ENCODE peak calls at places on chromosomes 2 and 18, in five cellular contexts. I is ovary, F is HepG2, J is stomach, V is transverse colon. D is an unnamed sample.

GRCh38 chr2:196076778-196077568 is 8.3 kb upstream of the DNAH7 start:
- DNase-seq in V (no peak), F (no peak), I (no peak), J (no peak), D (no peak)

GRCh38 chr2:177445223-177445622 is 52.6 kb downstream of the AGPS start:
- DNase-seq in I (no peak), V (no peak), J (no peak), F (no peak), D (no peak)

GRCh38 chr2:152611458-152612231 is 105.6 kb downstream of the PRPF40A start:
- DNase-seq in I (no peak), J (no peak), F (no peak), V (peak; percentile 15), D (peak; percentile 77)

GRCh38 chr2:37667704-37668103 is 3.7 kb downstream of the CDC42EP3 start:
- DNase-seq in F (no peak), I (no peak), J (no peak), V (no peak), D (no peak)

GRCh38 chr2:98027955-98028593 is 32.3 kb upstream of the TMEM131 start:
- DNase-seq in I (no peak), V (no peak), F (no peak), J (no peak), D (no peak)

GRCh38 chr2:203871371-203871983 is 3.9 kb downstream of the CTLA4 start:
- DNase-seq in V (no peak), F (no peak), I (no peak), J (no peak), D (no peak)

GRCh38 chr2:5123597-5124196 is 568.5 kb upstream of the SOX11 start:
- DNase-seq in F (no peak), J (no peak), V (no peak), I (no peak), D (no peak)

GRCh38 chr2:224982910-224983688 is 59.2 kb downstream of the DOCK10 start:
- DNase-seq in V (peak; percentile 33), F (no peak), J (peak; percentile 31), I (no peak), D (no peak)

GRCh38 chr2:215626812-215627281 is 191.0 kb upstream of the FN1 start:
- DNase-seq in F (no peak), V (no peak), I (no peak), J (no peak), D (no peak)

GRCh38 chr2:63738019-63738418 is 103.7 kb upstream of the UGP2 start:
- DNase-seq in J (no peak), V (no peak), F (no peak), I (no peak), D (no peak)

GRCh38 chr18:46696268-46696667 is 39.2 kb upstream of the LOXHD1 start:
- DNase-seq in V (no peak), I (no peak), F (no peak), J (peak; percentile 30), D (no peak)

GRCh38 chr2:189407161-189407943 is 33.9 kb upstream of the WDR75 start:
- DNase-seq in F (no peak), V (no peak), I (no peak), J (no peak), D (no peak)

GRCh38 chr18:26547302-26548143 is 830 bp downstream of the KCTD1 start:
- DNase-seq in F (no peak), J (peak; percentile 54), I (peak; percentile 82), V (peak; percentile 60), D (peak; percentile 86)

GRCh38 chr2:18050001-18050400 is 171.5 kb downstream of the KCNS3 start:
- DNase-seq in I (no peak), J (no peak), V (no peak), F (no peak), D (no peak)

GRCh38 chr18:1488957-1489356 is 584.3 kb downstream of the ADCYAP1 start:
- DNase-seq in V (no peak), I (no peak), J (no peak), F (no peak), D (no peak)

GRCh38 chr2:14072338-14072737 is 560.2 kb upstream of the LRATD1 start:
- DNase-seq in J (no peak), I (no peak), V (no peak), F (no peak), D (no peak)

GRCh38 chr18:44897445-44898215 is 216.9 kb downstream of the SETBP1 start:
- DNase-seq in J (no peak), I (no peak), V (no peak), F (no peak), D (no peak)

DNA sequence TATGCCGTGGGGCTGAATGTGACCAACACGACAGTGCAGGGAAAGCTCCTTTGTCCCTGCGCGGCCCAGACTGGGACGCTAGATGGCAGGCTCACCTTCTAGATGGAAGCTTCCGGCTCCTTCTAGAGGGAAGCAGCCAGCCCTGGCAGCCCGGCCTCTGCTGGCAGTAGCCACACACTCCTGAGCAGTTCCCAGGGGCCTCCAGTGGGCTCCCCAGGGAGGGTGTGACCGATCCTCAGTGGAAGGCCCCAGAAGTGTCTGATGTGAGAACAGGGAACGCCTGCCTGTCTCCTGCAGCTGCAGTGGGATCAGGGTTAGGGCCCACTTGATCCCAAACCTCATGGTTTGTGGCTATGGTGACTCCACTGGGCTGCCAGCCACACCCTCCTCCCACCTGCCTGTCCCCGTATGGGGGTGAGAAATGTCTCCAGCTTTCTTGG is 48.5 kb upstream of the LRPPRC start:
- DNase-seq in I (peak; percentile 67), F (peak; percentile 83), V (peak; percentile 87), J (peak; percentile 89), D (peak; percentile 87)
- TF ChIP-seq EP300 in I (no peak), F (no peak), V (no peak), J (no peak), D (no peak)

DNA sequence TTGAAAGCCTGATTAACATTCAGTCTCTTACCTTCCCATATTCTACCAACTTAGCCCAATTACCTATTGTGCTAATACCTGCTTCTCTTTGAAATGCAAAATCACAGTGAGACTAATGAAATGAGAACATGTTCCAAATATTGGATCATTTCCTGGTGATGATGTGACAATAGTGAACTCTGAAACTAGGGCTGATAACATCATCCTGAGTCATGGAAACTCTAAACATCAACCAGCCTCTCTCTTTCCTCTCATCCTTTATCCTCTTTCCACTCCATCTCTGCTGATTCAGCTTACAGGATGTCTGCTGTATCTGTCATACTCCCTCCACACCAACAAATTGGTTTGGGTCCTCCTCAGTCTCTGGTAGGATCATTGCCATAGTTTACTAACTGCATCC is 98.8 kb upstream of the NCKAP5 start:
- DNase-seq in V (no peak), F (no peak), J (no peak), I (no peak), D (no peak)
- TF ChIP-seq POLR2A in V (no peak), F (no peak), J (no peak), I (no peak), D (no peak)

GRCh38 chr2:121281694-121282093 is 3.3 kb downstream of the TFCP2L1 start:
- DNase-seq in I (no peak), V (no peak), J (no peak), F (no peak), D (no peak)

GRCh38 chr2:121283670-121284245 is 1.2 kb downstream of the TFCP2L1 start:
- DNase-seq in F (no peak), V (no peak), J (no peak), I (no peak), D (no peak)

GRCh38 chr2:121284424-121285076 is 452 bp downstream of the TFCP2L1 start:
- DNase-seq in V (no peak), I (no peak), F (no peak), J (no peak), D (no peak)

GRCh38 chr2:121281107-121281506 is 3.9 kb downstream of the TFCP2L1 start:
- DNase-seq in I (no peak), V (no peak), F (no peak), J (no peak), D (peak; percentile 43)

DNA sequence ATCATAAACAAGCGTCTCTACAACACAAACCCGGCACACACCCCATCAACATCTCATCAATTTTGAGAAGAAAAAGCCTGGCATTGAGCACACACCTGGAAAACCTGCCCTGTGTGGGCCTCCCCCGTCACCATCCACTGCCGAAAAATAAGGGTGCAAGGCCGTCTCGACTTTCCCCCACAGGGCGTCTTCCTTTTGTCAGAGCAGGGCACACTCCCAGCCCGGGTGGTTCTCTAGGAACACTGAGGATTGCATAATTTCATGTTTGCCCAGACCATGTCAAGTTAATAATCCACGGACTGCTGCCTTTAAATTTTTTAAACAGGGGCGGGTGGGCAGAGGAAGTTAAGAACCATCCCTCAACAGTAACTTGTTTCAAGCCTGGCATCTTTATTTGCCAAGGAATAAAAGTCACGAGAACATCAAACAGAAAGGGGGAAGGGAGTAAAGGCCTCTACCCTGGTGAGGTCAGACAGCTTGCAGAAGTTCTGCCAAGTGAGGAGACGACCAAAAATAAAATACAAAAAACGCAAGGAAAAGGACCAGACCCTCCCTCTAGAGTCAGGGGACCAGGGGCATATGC is 2.1 kb downstream of the TFCP2L1 start:
- DNase-seq in I (no peak), F (peak; percentile 27), J (peak; percentile 43), V (peak; percentile 74), D (no peak)
- H3K27me3 ChIP-seq in I (no peaks in the 10 kb centered on the region), F (peaks cover 82% of the 10 kb centered on the region), J (peaks cover 13% of the 10 kb centered on the region), V (peaks cover 34% of the 10 kb centered on the region), D (peaks cover 51% of the 10 kb centered on the region)

GRCh38 chr2:109282360-109282759 is 153.4 kb downstream of the SH3RF3 start:
- DNase-seq in V (no peak), F (no peak), J (no peak), I (no peak), D (peak; percentile 53)

GRCh38 chr2:109285244-109285651 is 156.2 kb downstream of the SH3RF3 start:
- DNase-seq in J (no peak), V (no peak), F (no peak), I (no peak), D (peak; percentile 39)

GRCh38 chr2:109287413-109287812 is 158.4 kb downstream of the SH3RF3 start:
- DNase-seq in V (no peak), I (no peak), F (no peak), J (no peak), D (no peak)

GRCh38 chr2:109282865-109283264 is 153.9 kb downstream of the SH3RF3 start:
- DNase-seq in F (no peak), I (no peak), V (no peak), J (no peak), D (peak; percentile 56)

DNA sequence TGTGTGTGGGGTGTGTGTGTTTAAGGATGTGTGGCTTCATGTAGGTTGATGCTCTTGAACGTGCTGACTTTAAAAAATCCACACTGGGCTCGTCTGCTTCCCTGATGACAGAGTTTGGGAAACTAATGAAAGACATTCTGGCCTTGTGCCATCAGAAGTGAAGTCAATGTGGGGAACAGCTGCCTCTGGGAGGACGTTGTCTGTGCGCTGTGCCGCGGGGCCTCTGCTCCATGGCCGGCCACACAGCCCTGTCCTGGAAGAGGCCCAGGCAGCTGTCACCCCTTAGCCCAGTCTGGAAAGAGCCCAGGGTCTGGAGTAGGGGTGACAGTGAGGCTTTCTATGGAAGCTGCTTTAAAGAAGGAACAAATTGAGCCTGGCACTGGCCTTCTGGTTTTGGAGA is 155.8 kb downstream of the SH3RF3 start:
- DNase-seq in V (no peak), J (no peak), I (no peak), F (no peak), D (peak; percentile 69)
- TF ChIP-seq EP300 in V (no peak), J (no peak), I (no peak), F (no peak), D (no peak)

GRCh38 chr2:240387669-240388358 is 47.6 kb upstream of the GPC1 start:
- DNase-seq in J (peak; percentile 39), V (peak; percentile 48), F (peak; percentile 62), I (peak; percentile 59), D (peak; percentile 81)
- TF ChIP-seq POLR2A in J (no peak), V (no peak), F (no peak), I (no peak), D (no peak)

D was measured in sigmoid colon.